ENCODE peak calls at places on chromosomes 6 and 20, in ten cellular contexts. J is progenitor cell of endocrine pancreas; Q is skeletal muscle cell; P is EH; Z is activated CD4-positive, alpha-beta T cell treated with anti-CD3 and anti-CD28 coated beads for 48 hours; H is GM20000; Y is AG20443; M is activated CD4-positive, CD25-positive, alpha-beta regulatory T cell; R is upper lobe of right lung; E is naive thymus-derived CD8-positive, alpha-beta T cell. X is an unnamed sample.

GRCh38 chr20:24942679-24943078 is 6.4 kb upstream of the CST7 start:
- DNase-seq in J (no peak), Q (no peak), P (no peak), Z (no peak), H (no peak), Y (no peak), M (no peak), R (no peak), E (no peak), X (no peak)

GRCh38 chr6:26408828-26409730 is 7.0 kb downstream of the BTN3A1 start:
- DNase-seq in J (no peak), Q (no peak), P (no peak), Z (no peak), H (no peak), Y (no peak), M (no peak), R (no peak), E (no peak), X (peak; percentile 11)

GRCh38 chr6:98601697-98602096 is 232.7 kb upstream of the POU3F2 start:
- DNase-seq in J (no peak), Q (no peak), P (no peak), Z (no peak), H (no peak), Y (no peak), M (no peak), R (no peak), E (no peak), X (no peak)

GRCh38 chr6:38997128-38997761 is 51.3 kb upstream of the GLP1R start:
- DNase-seq in J (peak; percentile 59), Q (no peak), P (peak; percentile 13), Z (peak; percentile 61), H (peak; percentile 13), Y (peak; percentile 13), M (no peak), R (no peak), E (peak; percentile 2), X (peak; percentile 65)

GRCh38 chr20:21505161-21505809 is 8.6 kb downstream of the NKX2-2 start:
- DNase-seq in J (peak; percentile 89), Q (no peak), P (peak; percentile 44), Z (peak; percentile 91), H (peak; percentile 88), Y (peak; percentile 85), M (peak; percentile 47), R (peak; percentile 87), E (peak; percentile 68), X (peak; percentile 89)

GRCh38 chr6:89037156-89037900 is 43.2 kb upstream of the PNRC1 start:
- DNase-seq in J (no peak), Q (no peak), P (no peak), Z (no peak), H (no peak), Y (no peak), M (no peak), R (no peak), E (no peak), X (no peak)

GRCh38 chr6:125197795-125198269 is 44.3 kb downstream of the TPD52L1 start:
- DNase-seq in J (no peak), Q (peak; percentile 60), P (peak; percentile 71), Z (no peak), H (no peak), Y (peak; percentile 56), M (no peak), R (peak; percentile 68), E (no peak), X (peak; percentile 31)

GRCh38 chr6:151370509-151371078 is 20.8 kb downstream of the ZBTB2 start:
- DNase-seq in J (no peak), Q (no peak), P (peak; percentile 35), Z (no peak), H (no peak), Y (no peak), M (no peak), R (no peak), E (no peak), X (peak; percentile 23)

GRCh38 chr20:51227744-51228143 is 204.8 kb upstream of the KCNG1 start:
- DNase-seq in J (no peak), Q (no peak), P (no peak), Z (no peak), H (no peak), Y (no peak), M (no peak), R (no peak), E (no peak), X (no peak)

GRCh38 chr6:28980797-28981390 is 24.2 kb downstream of the ZNF311 start:
- DNase-seq in J (peak; percentile 63), Q (no peak), P (peak; percentile 81), Z (peak; percentile 72), H (peak; percentile 74), Y (peak; percentile 69), M (no peak), R (no peak), E (peak; percentile 21), X (peak; percentile 65)

GRCh38 chr6:166551797-166552495 is 34.5 kb downstream of the RAMACL start:
- DNase-seq in J (no peak), Q (no peak), P (no peak), Z (no peak), H (no peak), Y (no peak), M (no peak), R (no peak), E (no peak), X (peak; percentile 54)

X was measured in iPS-NIHi11.